ENCODE peak calls at places on chromosomes 6 and 20, in seven cellular contexts. One of them, this sample, is unnamed.

GRCh38 chr6:20631525-20631924 is 97.3 kb downstream of the CDKAL1 start:
- DNase-seq in adrenal gland: peak
- DNase-seq in IMR-90: no peak
- DNase-seq in esophagus squamous epithelium: no peak
- DNase-seq in uterus: no peak
- DNase-seq in breast epithelium: no peak
- DNase-seq in transverse colon: no peak
- DNase-seq in this sample: no peak

GRCh38 chr20:62795023-62795761 is 1.1 kb upstream of the MRGBP start:
- DNase-seq in adrenal gland: peak
- DNase-seq in IMR-90: peak
- DNase-seq in esophagus squamous epithelium: no peak
- DNase-seq in uterus: no peak
- DNase-seq in breast epithelium: no peak
- DNase-seq in transverse colon: peak
- DNase-seq in this sample: peak

GRCh38 chr20:17971571-17972013 is 2.8 kb downstream of the MGME1 start:
- DNase-seq in adrenal gland: no peak
- DNase-seq in IMR-90: peak
- DNase-seq in esophagus squamous epithelium: no peak
- DNase-seq in uterus: no peak
- DNase-seq in breast epithelium: no peak
- DNase-seq in transverse colon: no peak
- DNase-seq in this sample: no peak

GRCh38 chr6:72522735-72523141 is 99.1 kb upstream of the KCNQ5 start:
- DNase-seq in adrenal gland: peak
- DNase-seq in IMR-90: no peak
- DNase-seq in esophagus squamous epithelium: no peak
- DNase-seq in uterus: no peak
- DNase-seq in breast epithelium: no peak
- DNase-seq in transverse colon: no peak
- DNase-seq in this sample: no peak

GRCh38 chr20:46359233-46359751 is 47.1 kb downstream of the ELMO2 start:
- DNase-seq in adrenal gland: no peak
- DNase-seq in IMR-90: no peak
- DNase-seq in esophagus squamous epithelium: no peak
- DNase-seq in uterus: no peak
- DNase-seq in breast epithelium: no peak
- DNase-seq in transverse colon: no peak
- DNase-seq in this sample: no peak

GRCh38 chr6:8082954-8083858 is 19.0 kb upstream of the BLOC1S5 start:
- DNase-seq in adrenal gland: peak
- DNase-seq in IMR-90: peak
- DNase-seq in esophagus squamous epithelium: no peak
- DNase-seq in uterus: no peak
- DNase-seq in breast epithelium: no peak
- DNase-seq in transverse colon: no peak
- DNase-seq in this sample: no peak

GRCh38 chr6:41659935-41660334 is 21.7 kb downstream of the MDFI start:
- DNase-seq in adrenal gland: peak
- DNase-seq in IMR-90: no peak
- DNase-seq in esophagus squamous epithelium: no peak
- DNase-seq in uterus: no peak
- DNase-seq in breast epithelium: no peak
- DNase-seq in transverse colon: no peak
- DNase-seq in this sample: no peak

GRCh38 chr6:106739387-106739786 is 110.0 kb downstream of the QRSL1 start:
- DNase-seq in adrenal gland: peak
- DNase-seq in IMR-90: no peak
- DNase-seq in esophagus squamous epithelium: no peak
- DNase-seq in uterus: no peak
- DNase-seq in breast epithelium: peak
- DNase-seq in transverse colon: no peak
- DNase-seq in this sample: peak

GRCh38 chr6:75206338-75207210 is 721 bp upstream of the COL12A1 start:
- DNase-seq in adrenal gland: no peak
- DNase-seq in IMR-90: no peak
- DNase-seq in esophagus squamous epithelium: no peak
- DNase-seq in uterus: peak
- DNase-seq in breast epithelium: no peak
- DNase-seq in transverse colon: no peak
- DNase-seq in this sample: no peak

GRCh38 chr6:32153252-32153834 is 598 bp upstream of the PPT2 start:
- DNase-seq in adrenal gland: peak
- DNase-seq in IMR-90: peak
- DNase-seq in esophagus squamous epithelium: no peak
- DNase-seq in uterus: peak
- DNase-seq in breast epithelium: no peak
- DNase-seq in transverse colon: no peak
- DNase-seq in this sample: no peak

GRCh38 chr6:166950443-166950821 is 5.9 kb downstream of the RNASET2 start:
- DNase-seq in adrenal gland: no peak
- DNase-seq in IMR-90: no peak
- DNase-seq in esophagus squamous epithelium: no peak
- DNase-seq in uterus: no peak
- DNase-seq in breast epithelium: no peak
- DNase-seq in transverse colon: peak
- DNase-seq in this sample: no peak

GRCh38 chr6:136886110-136886509 is 36.0 kb upstream of the SLC35D3 start:
- DNase-seq in adrenal gland: no peak
- DNase-seq in IMR-90: peak
- DNase-seq in esophagus squamous epithelium: no peak
- DNase-seq in uterus: no peak
- DNase-seq in breast epithelium: no peak
- DNase-seq in transverse colon: no peak
- DNase-seq in this sample: no peak

GRCh38 chr6:134875367-134875766 is 74.5 kb downstream of the ALDH8A1 start:
- DNase-seq in adrenal gland: no peak
- DNase-seq in IMR-90: peak
- DNase-seq in esophagus squamous epithelium: no peak
- DNase-seq in uterus: no peak
- DNase-seq in breast epithelium: no peak
- DNase-seq in transverse colon: no peak
- DNase-seq in this sample: no peak

GRCh38 chr20:40690836-40691565 is 2.0 kb upstream of the MAFB start:
- DNase-seq in adrenal gland: no peak
- DNase-seq in IMR-90: no peak
- DNase-seq in esophagus squamous epithelium: no peak
- DNase-seq in uterus: no peak
- DNase-seq in breast epithelium: no peak
- DNase-seq in transverse colon: no peak
- DNase-seq in this sample: no peak

GRCh38 chr6:24778878-24779277 is 4.1 kb downstream of the GMNN start:
- DNase-seq in adrenal gland: no peak
- DNase-seq in IMR-90: no peak
- DNase-seq in esophagus squamous epithelium: no peak
- DNase-seq in uterus: no peak
- DNase-seq in breast epithelium: no peak
- DNase-seq in transverse colon: no peak
- DNase-seq in this sample: no peak

GRCh38 chr6:24778121-24778520 is 3.4 kb downstream of the GMNN start:
- DNase-seq in adrenal gland: no peak
- DNase-seq in IMR-90: no peak
- DNase-seq in esophagus squamous epithelium: no peak
- DNase-seq in uterus: no peak
- DNase-seq in breast epithelium: no peak
- DNase-seq in transverse colon: no peak
- DNase-seq in this sample: no peak

GRCh38 chr6:24775520-24776058 is 852 bp downstream of the GMNN start:
- DNase-seq in adrenal gland: peak
- DNase-seq in IMR-90: peak
- DNase-seq in esophagus squamous epithelium: no peak
- DNase-seq in uterus: no peak
- DNase-seq in breast epithelium: no peak
- DNase-seq in transverse colon: no peak
- DNase-seq in this sample: no peak

GRCh38 chr6:24777227-24777626 is 2.5 kb downstream of the GMNN start:
- DNase-seq in adrenal gland: no peak
- DNase-seq in IMR-90: no peak
- DNase-seq in esophagus squamous epithelium: no peak
- DNase-seq in uterus: no peak
- DNase-seq in breast epithelium: no peak
- DNase-seq in transverse colon: no peak
- DNase-seq in this sample: no peak

DNA sequence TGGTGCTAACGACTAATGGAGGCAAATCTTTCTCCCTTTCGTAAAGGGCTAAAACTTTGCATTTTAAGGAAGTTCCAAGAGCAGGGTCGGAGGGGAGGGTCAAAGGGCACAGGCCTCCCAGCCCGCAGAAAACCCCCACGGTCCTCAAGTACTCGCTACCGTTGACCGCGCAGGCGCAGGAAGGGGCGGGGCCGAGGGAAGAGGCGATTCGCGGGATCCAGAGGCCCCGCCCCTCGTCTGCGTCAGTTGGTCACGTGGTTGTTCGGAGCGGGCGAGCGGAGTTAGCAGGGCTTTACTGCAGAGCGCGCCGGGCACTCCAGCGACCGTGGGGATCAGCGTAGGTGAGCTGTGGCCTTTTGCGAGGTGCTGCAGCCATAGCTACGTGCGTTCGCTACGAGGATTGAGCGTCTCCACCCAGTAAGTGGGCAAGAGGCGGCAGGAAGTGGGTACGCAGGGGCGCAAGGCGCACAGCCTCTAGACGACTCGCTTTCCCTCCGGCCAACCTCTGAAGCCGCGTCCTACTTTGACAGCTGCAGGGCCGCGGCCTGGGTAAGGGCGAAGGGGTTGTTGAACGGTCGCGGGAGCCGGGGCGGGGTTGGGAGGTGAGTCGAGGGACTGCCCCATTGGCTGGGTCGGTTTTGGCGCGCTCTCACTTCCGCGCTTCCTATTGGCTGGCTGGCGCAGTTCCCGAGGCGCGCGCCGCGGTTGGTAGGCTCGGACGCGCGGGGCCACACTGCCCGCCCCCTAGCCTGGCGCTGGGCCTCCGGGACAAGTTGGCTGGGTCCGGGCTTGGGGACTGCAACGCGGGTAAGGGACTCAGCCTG is at the start of gene GMNN:
- DNase-seq in adrenal gland: peak
- DNase-seq in IMR-90: peak
- DNase-seq in esophagus squamous epithelium: peak
- DNase-seq in uterus: peak
- DNase-seq in breast epithelium: peak
- DNase-seq in transverse colon: peak
- DNase-seq in this sample: peak
- TF ChIP-seq POLR2A in adrenal gland: peak
- TF ChIP-seq POLR2A in IMR-90: peak
- TF ChIP-seq POLR2A in esophagus squamous epithelium: peak
- TF ChIP-seq POLR2A in uterus: peak
- TF ChIP-seq POLR2A in breast epithelium: peak
- TF ChIP-seq POLR2A in transverse colon: peak
- TF ChIP-seq POLR2A in this sample: peak

DNA sequence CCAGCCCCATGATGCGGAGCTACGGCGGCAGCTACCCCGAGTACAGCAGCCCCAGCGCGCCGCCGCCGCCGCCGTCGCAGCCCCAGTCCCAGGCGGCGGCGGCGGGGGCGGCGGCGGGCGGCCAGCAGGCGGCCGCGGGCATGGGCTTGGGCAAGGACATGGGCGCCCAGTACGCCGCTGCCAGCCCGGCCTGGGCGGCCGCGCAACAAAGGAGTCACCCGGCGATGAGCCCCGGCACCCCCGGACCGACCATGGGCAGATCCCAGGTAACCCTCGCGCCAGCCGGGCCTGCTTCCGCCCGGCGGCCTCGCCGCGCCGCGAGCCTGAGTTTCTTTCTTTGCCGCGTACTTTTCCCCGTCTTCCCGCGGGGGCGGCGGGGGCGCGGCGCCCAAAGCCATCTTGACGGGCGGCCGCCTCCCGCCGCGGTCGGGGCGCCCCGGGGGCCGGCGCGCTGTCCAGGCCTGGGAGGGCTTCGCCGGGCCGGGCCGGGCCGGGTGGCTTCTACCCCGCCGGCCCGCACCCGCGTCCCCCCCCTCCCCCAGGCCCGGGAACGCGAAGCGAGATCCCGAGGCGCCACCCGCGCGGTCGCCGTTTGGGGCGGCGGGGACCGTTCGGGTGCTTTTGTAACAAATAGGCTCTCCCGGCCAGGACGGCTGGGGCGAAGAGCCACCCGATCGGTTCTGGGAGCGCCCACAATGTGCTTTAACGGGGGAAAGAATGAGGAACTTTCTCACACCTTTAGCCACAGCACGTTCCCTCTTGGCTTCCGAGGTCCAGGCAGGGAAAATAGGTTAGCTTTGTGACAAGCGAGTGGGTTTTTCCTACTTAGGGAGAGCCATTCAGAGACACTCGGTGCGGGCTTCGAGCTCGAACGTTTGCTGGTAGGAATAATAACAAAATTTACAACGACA is 2.3 kb downstream of the ARID1B start:
- DNase-seq in adrenal gland: peak
- DNase-seq in IMR-90: no peak
- DNase-seq in esophagus squamous epithelium: no peak
- DNase-seq in uterus: peak
- DNase-seq in breast epithelium: no peak
- DNase-seq in transverse colon: peak
- DNase-seq in this sample: peak
- TF ChIP-seq POLR2A in adrenal gland: peak
- TF ChIP-seq POLR2A in IMR-90: peak
- TF ChIP-seq POLR2A in esophagus squamous epithelium: no peak
- TF ChIP-seq POLR2A in uterus: no peak
- TF ChIP-seq POLR2A in breast epithelium: no peak
- TF ChIP-seq POLR2A in transverse colon: no peak
- TF ChIP-seq POLR2A in this sample: no peak

DNA sequence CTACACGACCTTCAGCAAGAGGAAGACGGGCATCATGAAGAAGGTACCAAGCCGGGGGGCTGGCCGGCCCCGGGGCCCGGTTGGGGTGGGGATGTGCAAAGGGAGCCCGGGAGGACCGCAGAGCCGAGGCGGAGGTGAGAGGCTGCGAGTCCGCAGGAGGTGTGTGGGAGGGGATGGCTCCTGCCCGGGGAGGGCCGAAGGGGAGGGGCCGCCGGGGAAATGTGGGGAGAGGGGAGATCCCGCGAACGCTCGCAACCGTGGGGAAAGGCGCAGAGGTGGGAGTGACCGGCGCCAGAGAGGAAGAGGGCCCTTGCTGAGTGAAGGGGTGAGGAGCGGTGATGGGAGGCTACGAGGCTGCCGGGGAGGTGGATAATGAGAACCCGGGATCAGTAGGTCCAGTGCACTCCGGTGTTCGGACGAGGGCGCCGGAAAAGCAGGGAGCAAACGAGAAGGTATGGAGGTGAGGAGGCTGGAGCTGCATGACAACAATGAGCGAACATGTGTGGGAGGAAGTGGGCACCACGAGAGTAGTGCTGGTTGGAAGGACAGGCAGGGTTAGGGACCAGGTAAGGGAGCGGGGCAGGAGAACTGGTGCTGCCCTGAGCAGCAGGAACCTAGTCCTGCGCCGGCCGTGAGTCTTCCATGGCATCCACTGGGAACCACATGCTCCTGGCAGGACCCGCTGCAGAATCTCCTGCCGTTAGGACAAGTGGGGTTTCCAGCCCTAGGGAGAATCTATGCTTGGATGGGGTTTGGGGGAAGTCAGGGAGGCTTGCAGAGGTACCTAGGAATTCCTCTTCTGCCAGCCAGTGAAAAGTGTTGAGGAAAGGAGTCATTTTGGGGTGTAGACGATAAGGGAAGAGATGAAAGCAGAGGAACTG is 1.3 kb downstream of the SRF start:
- DNase-seq in adrenal gland: peak
- DNase-seq in IMR-90: peak
- DNase-seq in esophagus squamous epithelium: no peak
- DNase-seq in uterus: peak
- DNase-seq in breast epithelium: peak
- DNase-seq in transverse colon: peak
- DNase-seq in this sample: peak
- TF ChIP-seq POLR2A in adrenal gland: no peak
- TF ChIP-seq POLR2A in IMR-90: peak
- TF ChIP-seq POLR2A in esophagus squamous epithelium: no peak
- TF ChIP-seq POLR2A in uterus: no peak
- TF ChIP-seq POLR2A in breast epithelium: no peak
- TF ChIP-seq POLR2A in transverse colon: peak
- TF ChIP-seq POLR2A in this sample: peak

GRCh38 chr6:77839292-77839691 is 186.5 kb downstream of the MEI4 start:
- DNase-seq in adrenal gland: no peak
- DNase-seq in IMR-90: no peak
- DNase-seq in esophagus squamous epithelium: no peak
- DNase-seq in uterus: no peak
- DNase-seq in breast epithelium: no peak
- DNase-seq in transverse colon: no peak
- DNase-seq in this sample: no peak
- TF ChIP-seq POLR2A in adrenal gland: no peak
- TF ChIP-seq POLR2A in IMR-90: no peak
- TF ChIP-seq POLR2A in esophagus squamous epithelium: no peak
- TF ChIP-seq POLR2A in uterus: no peak
- TF ChIP-seq POLR2A in breast epithelium: no peak
- TF ChIP-seq POLR2A in transverse colon: no peak
- TF ChIP-seq POLR2A in this sample: no peak

This sample was measured in right lobe of liver.